ENCODE peak calls at places on chromosomes 4 and X, in five cellular contexts. I is breast epithelium, B is sigmoid colon, J is stomach, O is heart left ventricle. P is an unnamed sample.
A peak's percentile ranks its signal among the peaks of the same experiment; 100 is the strongest.

GRCh38 chrX:138711399-138712347 is at the start of gene FGF13:
- DNase-seq in J (peak; percentile 29), O (peak; percentile 31), B (peak; percentile 68), I (no peak), P (peak; percentile 64)

GRCh38 chr4:89586864-89587263 is 250.1 kb downstream of the SNCA start:
- DNase-seq in I (no peak), B (no peak), O (no peak), J (no peak), P (no peak)

GRCh38 chrX:40146471-40147398 is 49.0 kb upstream of the BCOR start:
- DNase-seq in O (peak; percentile 51), B (peak; percentile 75), I (no peak), J (no peak), P (no peak)

GRCh38 chrX:101507986-101508385 is 22.7 kb downstream of the ARMCX4 start:
- DNase-seq in J (no peak), O (no peak), I (no peak), B (no peak), P (no peak)

GRCh38 chrX:2627272-2627867 is 63.7 kb upstream of the CD99 start:
- DNase-seq in O (no peak), J (peak; percentile 36), I (no peak), B (no peak), P (no peak)

GRCh38 chrX:40173662-40174593 is 76.2 kb upstream of the BCOR start:
- DNase-seq in O (no peak), I (no peak), B (peak; percentile 81), J (peak; percentile 86), P (peak; percentile 81)

GRCh38 chr4:48914311-48914710 is 7.7 kb upstream of the OCIAD2 start:
- DNase-seq in J (no peak), I (no peak), O (no peak), B (no peak), P (no peak)

GRCh38 chr4:25991296-25991695 is 77.3 kb downstream of the SMIM20 start:
- DNase-seq in O (no peak), B (no peak), J (no peak), I (no peak), P (no peak)

GRCh38 chrX:7047951-7048350 is 99.6 kb upstream of the STS start:
- DNase-seq in I (no peak), O (no peak), J (no peak), B (no peak), P (no peak)

GRCh38 chr4:140266958-140267568 is 106.4 kb upstream of the SCOC start:
- DNase-seq in B (no peak), O (no peak), J (no peak), I (no peak), P (no peak)

GRCh38 chr4:144732584-144733130 is 86.7 kb downstream of the HHIP start:
- DNase-seq in J (no peak), I (no peak), B (no peak), O (no peak), P (no peak)

GRCh38 chrX:124354648-124355047 is 8.3 kb downstream of the SH2D1A start:
- DNase-seq in I (no peak), B (no peak), O (no peak), J (no peak), P (no peak)

DNA sequence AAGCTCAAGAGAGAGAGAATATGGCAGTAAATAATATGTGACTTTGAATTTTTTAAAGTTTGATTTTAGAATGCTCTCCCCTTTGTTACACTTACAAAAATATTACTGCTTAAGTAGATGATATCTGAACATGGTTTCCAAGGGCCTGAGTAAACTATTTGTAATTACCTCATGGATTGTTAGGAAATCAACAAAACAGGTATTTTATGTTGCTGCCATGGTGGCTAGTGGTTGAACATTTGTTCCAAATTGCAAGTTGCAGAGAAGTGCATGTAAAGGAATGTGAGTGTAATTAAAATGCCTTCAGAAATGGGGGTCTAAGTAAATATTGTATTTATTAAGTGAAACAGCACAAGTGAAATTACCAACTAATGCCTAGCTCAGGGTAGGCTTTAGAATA is 27.6 kb downstream of the SEPTIN11 start:
- DNase-seq in B (no peak), O (no peak), J (no peak), I (no peak), P (no peak)
- H3K4me1 ChIP-seq in B (no peaks in the 10 kb centered on the region), O (no peaks in the 10 kb centered on the region), J (peaks cover 2% of the 10 kb centered on the region), I (no peaks in the 10 kb centered on the region), P (peaks cover 27% of the 10 kb centered on the region)

GRCh38 chr4:107931775-107932321 is 499 bp downstream of the CYP2U1 start:
- DNase-seq in B (peak; percentile 72), I (no peak), O (no peak), J (no peak), P (peak; percentile 43)
- TF ChIP-seq CTCF in B (no peak), I (no peak), O (no peak), J (no peak), P (peak; percentile 17)

GRCh38 chr4:76696109-76696508 is 201.8 kb downstream of the SOWAHB start:
- DNase-seq in O (no peak), B (no peak), J (no peak), I (no peak), P (no peak)
- H3K27ac ChIP-seq in O (no peak overlapping the region), B (peak overlapping the region; percentile 10), J (peak overlapping the region; percentile 3), I (peak overlapping the region; percentile 17), P (no peak overlapping the region)

DNA sequence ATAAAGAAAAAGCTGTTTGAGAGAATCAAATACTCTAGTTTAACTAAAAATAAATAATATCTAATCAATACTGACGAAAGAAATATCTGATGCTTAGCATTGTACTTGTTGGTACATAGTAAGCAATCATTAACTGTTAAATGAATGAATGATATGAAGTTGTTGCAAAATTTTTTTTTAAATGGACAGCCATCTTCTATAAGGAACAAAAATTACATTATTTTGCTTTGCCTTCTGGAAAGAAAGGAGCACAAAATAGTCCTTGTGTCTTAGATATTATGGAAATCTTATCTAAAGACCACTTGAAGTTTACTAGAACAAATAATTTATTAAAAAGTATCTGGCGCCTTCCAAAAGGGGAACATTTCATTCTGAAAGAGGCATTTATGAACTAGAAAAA is 4.5 kb downstream of the NFKB1 start:
- DNase-seq in J (no peak), O (no peak), I (no peak), B (no peak), P (no peak)
- H3K4me1 ChIP-seq in J (no peaks in the 10 kb centered on the region), O (peaks cover 25% of the 10 kb centered on the region), I (no peaks in the 10 kb centered on the region), B (peaks cover 60% of the 10 kb centered on the region), P (peaks cover 23% of the 10 kb centered on the region)

GRCh38 chr4:95548738-95549245 is at the start of gene UNC5C:
- DNase-seq in J (peak; percentile 36), B (peak; percentile 88), O (peak; percentile 89), I (no peak), P (peak; percentile 74)
- TF ChIP-seq CTCF in J (no peak), B (no peak), O (no peak), I (no peak), P (no peak)

DNA sequence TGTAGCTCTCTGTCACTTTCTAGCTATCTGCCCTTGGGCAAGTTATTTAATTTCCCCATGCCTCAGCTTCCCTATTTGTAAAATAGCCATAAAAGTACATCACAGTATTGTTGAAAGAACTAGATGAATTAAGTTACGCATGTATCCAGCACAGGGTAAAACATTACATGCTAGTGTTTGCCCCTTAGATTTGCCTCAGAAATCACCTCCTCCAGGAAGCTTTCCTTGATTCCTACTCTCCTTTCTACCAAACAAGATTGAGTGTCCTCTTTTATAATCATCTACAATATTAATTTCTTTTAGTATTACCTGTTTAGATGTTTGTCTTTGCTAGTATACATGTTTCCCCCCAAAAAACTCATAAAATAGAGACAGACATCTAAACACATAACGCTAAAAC is 369.5 kb downstream of the GBA3 start:
- DNase-seq in B (no peak), O (no peak), J (no peak), I (no peak), P (no peak)
- H3K27ac ChIP-seq in B (no peak overlapping the region), O (no peak overlapping the region), J (no peak overlapping the region), I (no peak overlapping the region), P (no peak overlapping the region)

DNA sequence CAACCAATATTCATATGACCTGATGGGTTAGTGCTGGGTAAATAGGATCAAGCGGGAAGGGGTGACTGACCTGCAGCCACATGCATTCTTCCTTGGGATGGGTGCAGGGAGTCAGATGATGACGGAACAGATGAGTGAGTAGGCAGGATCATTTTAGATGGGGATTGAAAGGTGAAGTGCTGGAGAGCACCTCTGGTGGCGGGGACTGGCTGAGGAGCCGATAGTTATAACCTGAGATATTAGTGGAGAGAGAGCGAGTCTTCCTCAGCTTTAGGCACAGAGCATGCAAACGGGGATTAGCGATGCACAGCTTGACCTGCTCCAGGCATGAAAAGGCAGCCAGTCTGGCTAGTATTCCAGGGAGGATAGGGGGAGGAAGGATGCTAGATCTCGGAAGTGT is 99.1 kb downstream of the AFF1 start:
- DNase-seq in O (no peak), B (no peak), J (no peak), I (no peak), P (no peak)
- H3K4me1 ChIP-seq in O (peaks cover 93% of the 10 kb centered on the region), B (peaks cover 100% of the 10 kb centered on the region), J (peaks cover 77% of the 10 kb centered on the region), I (peaks cover 8% of the 10 kb centered on the region), P (peaks cover 47% of the 10 kb centered on the region)

DNA sequence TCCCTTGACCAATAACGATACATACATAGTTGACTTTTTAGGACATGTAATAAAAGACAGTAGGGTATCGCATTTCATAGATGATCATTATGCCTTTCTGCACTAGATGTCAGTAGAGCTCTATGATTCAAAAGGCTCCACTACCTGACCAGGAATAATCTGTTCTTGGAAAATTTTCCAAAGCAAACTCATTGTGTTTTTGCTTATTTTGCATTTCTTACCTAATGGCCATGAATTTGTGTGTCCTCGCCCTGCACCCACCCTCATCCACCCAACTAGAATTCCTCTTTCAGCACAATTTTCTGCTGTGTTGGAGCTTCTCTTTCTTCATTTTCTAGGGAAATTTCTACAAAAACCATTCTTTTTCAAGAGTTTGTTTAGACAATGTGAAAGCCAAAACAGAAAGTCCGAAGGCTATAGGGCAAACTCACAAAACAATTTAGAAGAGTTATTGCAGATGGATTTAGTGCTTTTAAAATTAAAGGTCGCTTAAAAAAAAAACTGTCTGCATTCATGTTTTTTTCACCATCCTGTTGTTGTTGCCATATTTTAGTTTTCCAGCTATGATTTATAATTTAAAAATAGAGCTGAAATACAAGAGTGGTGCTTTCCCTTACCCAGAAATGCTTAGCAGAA is 183.6 kb downstream of the SPATA18 start:
- DNase-seq in I (no peak), B (no peak), J (no peak), O (no peak), P (no peak)
- TF ChIP-seq CTCF in I (peak; percentile 43), B (no peak), J (no peak), O (no peak), P (peak; percentile 17)

GRCh38 chr4:2741626-2742025 is 14.5 kb downstream of the TNIP2 start:
- DNase-seq in B (no peak), J (no peak), O (peak; percentile 21), I (no peak), P (no peak)
- H3K27ac ChIP-seq in B (no peak overlapping the region), J (no peak overlapping the region), O (no peak overlapping the region), I (no peak overlapping the region), P (no peak overlapping the region)